ENCODE peak calls at places on chromosome 22, in four cellular contexts. M is K562, E is HepG2, B is GM12878. Z is an unnamed sample.

GRCh38 chr22:28670691-28671261 is 8.9 kb downstream of the TTC28 start:
- DNase-seq in B (no peak), E (no peak), M (no peak), Z (no peak)

GRCh38 chr22:19174106-19175025 is 4.2 kb downstream of the SLC25A1 start:
- DNase-seq in B (peak; percentile 15), M (peak; percentile 59), E (peak; percentile 57), Z (peak; percentile 49)

GRCh38 chr22:29032584-29032983 is 29.0 kb downstream of the C22orf31 start:
- DNase-seq in B (no peak), M (no peak), E (no peak), Z (no peak)

GRCh38 chr22:36027960-36028645 is 521 bp downstream of the RBFOX2 start:
- DNase-seq in B (no peak), M (no peak), E (no peak), Z (peak; percentile 83)

GRCh38 chr22:47168900-47169800 is 406.7 kb downstream of the TBC1D22A start:
- DNase-seq in B (no peak), E (peak; percentile 10), M (peak; percentile 6), Z (peak; percentile 66)

GRCh38 chr22:30606455-30607299 is at the start of gene TCN2:
- DNase-seq in M (peak; percentile 73), E (peak; percentile 41), B (no peak), Z (peak; percentile 61)

GRCh38 chr22:42719656-42720262 is 911 bp downstream of the A4GALT start:
- DNase-seq in M (no peak), B (no peak), E (no peak), Z (no peak)

GRCh38 chr22:49024775-49025440 is 802.8 kb downstream of the BRD1 start:
- DNase-seq in M (no peak), E (no peak), B (no peak), Z (no peak)

GRCh38 chr22:29116397-29117123 is 43.7 kb downstream of the KREMEN1 start:
- DNase-seq in E (no peak), B (no peak), M (no peak), Z (no peak)

GRCh38 chr22:21800552-21801303 is 65.1 kb upstream of the YPEL1 start:
- DNase-seq in E (no peak), M (no peak), B (no peak), Z (peak; percentile 24)

GRCh38 chr22:36419177-36419911 is 31.6 kb upstream of the MYH9 start:
- DNase-seq in B (no peak), E (peak; percentile 100), M (peak; percentile 80), Z (peak; percentile 51)

GRCh38 chr22:27135582-27135981 is 478.2 kb downstream of the MIAT start:
- DNase-seq in B (no peak), M (no peak), E (peak; percentile 7), Z (no peak)

GRCh38 chr22:43707650-43708049 is 104.5 kb downstream of the EFCAB6 start:
- DNase-seq in M (no peak), B (no peak), E (no peak), Z (no peak)

GRCh38 chr22:37309221-37310074 is 27.1 kb downstream of the CYTH4 start:
- DNase-seq in B (peak; percentile 55), E (no peak), M (peak; percentile 33), Z (no peak)

GRCh38 chr22:20066617-20067383 is 13.2 kb upstream of the DGCR8 start:
- DNase-seq in B (no peak), M (no peak), E (no peak), Z (no peak)

GRCh38 chr22:38631724-38632123 is 24.5 kb downstream of the FAM227A start:
- DNase-seq in B (no peak), E (no peak), M (no peak), Z (no peak)
- TF ChIP-seq JUND in B (no peak), E (no peak), M (no peak), Z (no peak)

GRCh38 chr22:39576027-39576426 is 5.5 kb downstream of the CACNA1I start:
- DNase-seq in M (no peak), E (no peak), B (no peak), Z (no peak)

GRCh38 chr22:39575552-39575825 is 4.9 kb downstream of the CACNA1I start:
- DNase-seq in B (no peak), M (no peak), E (no peak), Z (no peak)

GRCh38 chr22:39577361-39577760 is 6.8 kb downstream of the CACNA1I start:
- DNase-seq in E (no peak), B (no peak), M (no peak), Z (no peak)

GRCh38 chr22:39577900-39578299 is 7.3 kb downstream of the CACNA1I start:
- DNase-seq in E (no peak), M (no peak), B (no peak), Z (no peak)

GRCh38 chr22:39574779-39575551 is 4.4 kb downstream of the CACNA1I start:
- DNase-seq in M (peak; percentile 80), E (peak; percentile 28), B (no peak), Z (no peak)
- TF ChIP-seq ATF2 in M (no peak), E (no peak), B (no peak), Z (no peak)

GRCh38 chr22:46104881-46105493 is 45.3 kb upstream of the PPARA start:
- DNase-seq in M (no peak), B (no peak), E (no peak), Z (no peak)

GRCh38 chr22:46103181-46103580 is 47.1 kb upstream of the PPARA start:
- DNase-seq in B (no peak), M (no peak), E (no peak), Z (no peak)

GRCh38 chr22:46105494-46106278 is 44.6 kb upstream of the PPARA start:
- DNase-seq in M (no peak), B (no peak), E (peak; percentile 87), Z (no peak)

GRCh38 chr22:46103664-46104063 is 46.7 kb upstream of the PPARA start:
- DNase-seq in M (no peak), B (no peak), E (no peak), Z (no peak)

DNA sequence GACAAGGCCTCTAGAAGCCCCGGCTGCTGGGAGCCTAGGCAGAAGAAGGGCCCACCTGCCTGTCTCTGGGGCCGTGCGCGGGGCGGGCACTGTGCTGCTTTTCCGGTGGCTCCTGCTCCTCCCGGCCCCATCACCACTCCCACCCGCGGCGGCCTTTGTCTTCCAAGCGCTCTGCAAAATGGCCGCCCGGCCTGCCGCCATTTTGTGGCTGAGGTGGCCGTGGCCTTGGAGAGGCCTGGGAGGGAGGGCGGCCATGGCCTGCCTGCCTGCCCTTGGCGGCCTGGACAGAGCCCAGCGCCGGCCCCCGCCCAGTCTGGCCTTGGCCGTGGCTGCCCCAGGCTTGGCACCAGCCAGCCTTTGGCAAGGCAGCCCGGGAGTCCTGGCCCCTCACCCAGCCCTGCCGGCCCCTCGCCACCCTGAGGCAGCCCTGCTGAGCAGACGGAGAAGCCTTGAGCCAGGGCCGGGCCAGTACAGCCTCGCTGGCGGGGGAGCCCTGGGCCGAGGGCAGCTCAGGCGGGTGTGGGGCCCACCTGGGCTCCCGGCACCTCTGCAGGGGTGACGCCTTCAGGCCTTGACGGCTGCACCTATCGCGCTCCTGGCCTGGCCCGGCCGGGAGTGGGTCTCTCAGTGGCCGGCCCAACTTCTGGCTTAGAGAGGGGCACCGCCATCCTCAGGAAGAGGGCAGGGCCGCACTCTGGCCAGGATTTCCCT is 46.0 kb upstream of the PPARA start:
- DNase-seq in B (no peak), M (no peak), E (no peak), Z (no peak)
- TF ChIP-seq JUND in B (no peak), M (no peak), E (no peak), Z (no peak)

GRCh38 chr22:23182289-23183106 is 2.2 kb downstream of the BCR start:
- DNase-seq in M (peak; percentile 85), E (no peak), B (peak; percentile 32), Z (no peak)
- TF ChIP-seq ATF2 in M (no peak), E (no peak), B (no peak), Z (no peak)

GRCh38 chr22:17587631-17588030 is 24.3 kb downstream of the SLC25A18 start:
- DNase-seq in E (no peak), M (no peak), B (no peak), Z (no peak)
- TF ChIP-seq JUND in E (no peak), M (no peak), B (no peak), Z (no peak)

DNA sequence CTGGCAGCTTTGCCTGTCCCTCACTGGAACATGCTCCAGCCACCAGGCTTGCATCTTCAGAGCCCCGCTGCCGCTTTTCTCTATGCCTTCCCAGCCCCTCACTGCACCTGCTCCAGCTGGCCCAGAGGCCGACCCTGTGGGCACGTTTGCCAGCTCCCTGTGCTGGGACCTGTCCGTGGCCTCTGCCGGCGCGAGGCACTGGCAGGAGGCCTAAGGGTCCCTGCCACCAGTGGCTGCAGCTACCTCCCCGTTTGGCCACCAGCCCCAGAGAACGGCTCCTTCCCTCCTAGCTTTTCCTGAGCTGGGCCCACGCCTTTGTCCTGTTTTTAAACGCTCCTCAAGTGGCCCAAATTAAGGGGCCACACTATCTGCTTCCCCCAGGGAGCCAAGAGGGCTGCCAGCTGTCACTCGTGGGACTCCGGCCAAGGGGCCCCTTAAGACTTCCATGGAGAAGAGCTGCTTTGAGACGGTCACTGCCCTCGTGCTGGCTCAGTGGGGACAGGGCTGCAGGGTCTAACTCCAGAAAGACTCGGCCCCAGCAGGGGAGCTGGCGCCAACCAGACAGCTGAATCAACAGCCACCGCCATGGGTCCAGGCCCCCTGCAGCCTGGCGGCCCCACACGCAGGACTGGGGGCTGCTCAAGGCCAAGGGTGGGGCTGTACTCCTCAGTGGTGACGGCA is 24.6 kb upstream of the WNT7B start:
- DNase-seq in B (no peak), E (no peak), M (no peak), Z (no peak)
- TF ChIP-seq ATF2 in B (no peak), E (no peak), M (no peak), Z (no peak)

GRCh38 chr22:45211848-45212247 is 28.8 kb downstream of the KIAA0930 start:
- DNase-seq in B (no peak), E (no peak), M (no peak), Z (no peak)

GRCh38 chr22:45212992-45213751 is 27.5 kb downstream of the KIAA0930 start:
- DNase-seq in M (no peak), E (no peak), B (no peak), Z (no peak)

GRCh38 chr22:45210577-45211431 is 29.9 kb downstream of the KIAA0930 start:
- DNase-seq in E (no peak), M (no peak), B (no peak), Z (no peak)

GRCh38 chr22:45211435-45211834 is 29.3 kb downstream of the KIAA0930 start:
- DNase-seq in M (no peak), B (no peak), E (no peak), Z (no peak)

DNA sequence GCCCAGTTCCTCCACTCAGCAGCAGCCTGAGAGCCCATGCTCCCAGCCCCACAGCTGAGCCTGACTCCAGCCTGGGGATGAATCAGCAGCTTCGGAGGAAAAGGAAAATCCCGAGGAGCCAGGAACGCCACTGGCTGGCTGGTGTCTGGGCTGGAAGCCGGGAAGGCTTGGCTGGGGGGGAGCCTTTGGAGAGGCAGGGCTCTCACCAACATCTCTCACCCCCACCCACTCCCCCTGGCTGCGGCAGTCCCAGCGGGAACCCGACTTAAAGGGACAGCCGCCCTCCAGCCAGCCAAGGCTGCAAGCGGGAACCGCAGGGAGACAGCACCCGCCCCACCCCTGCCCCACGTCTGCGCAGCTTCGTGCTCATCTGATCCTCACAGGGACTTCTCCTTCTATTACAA is 28.4 kb downstream of the KIAA0930 start:
- DNase-seq in B (no peak), E (no peak), M (no peak), Z (no peak)
- TF ChIP-seq JUND in B (no peak), E (no peak), M (no peak), Z (no peak)

GRCh38 chr22:50268655-50269113 is 1.5 kb downstream of the MAPK11 start:
- DNase-seq in M (no peak), E (no peak), B (no peak), Z (no peak)

GRCh38 chr22:50269573-50270301 is 443 bp downstream of the MAPK11 start:
- DNase-seq in M (peak; percentile 70), E (no peak), B (no peak), Z (no peak)

GRCh38 chr22:50271011-50271394 is 823 bp upstream of the MAPK11 start:
- DNase-seq in E (no peak), M (no peak), B (no peak), Z (no peak)

GRCh38 chr22:50271519-50271970 is 1.4 kb upstream of the MAPK11 start:
- DNase-seq in B (no peak), M (peak; percentile 84), E (peak; percentile 34), Z (no peak)

GRCh38 chr22:50270302-50271010 is at the start of gene MAPK11:
- DNase-seq in B (no peak), E (peak; percentile 47), M (peak; percentile 79), Z (peak; percentile 89)
- TF ChIP-seq ATF2 in B (no peak), E (peak; percentile 39), M (no peak), Z (no peak)